ENCODE peak calls at places on chromosomes 1 and 21, in ten cellular contexts. Y is vagina; E is cardiac fibroblast; H is mesendoderm; L is tibial artery; W is GM12865; O is AG04450; P is mucosa of descending colon; X is HepG2; Z is CD4-positive, CD25-positive, alpha-beta regulatory T cell. K is an unnamed sample.

GRCh38 chr1:173798078-173798477 is 26.4 kb upstream of the DARS2 start:
- DNase-seq in P (no peak), E (no peak), O (no peak), Y (no peak), X (no peak), L (no peak), W (no peak), Z (no peak), H (no peak), K (no peak)

GRCh38 chr1:229972600-229973296 is 94.3 kb upstream of the GALNT2 start:
- DNase-seq in P (peak; percentile 24), X (peak; percentile 9), W (peak; percentile 37), E (no peak), H (peak; percentile 61), Y (no peak), O (no peak), Z (no peak), L (no peak), K (no peak)

GRCh38 chr1:198696211-198696610 is 57.4 kb downstream of the PTPRC start:
- DNase-seq in Z (no peak), H (no peak), Y (no peak), W (no peak), P (no peak), L (no peak), E (no peak), X (no peak), O (no peak), K (no peak)

GRCh38 chr1:233113009-233113712 is 162.8 kb downstream of the NTPCR start:
- DNase-seq in L (peak; percentile 84), E (peak; percentile 99), Z (no peak), X (peak; percentile 48), H (peak; percentile 99), Y (peak; percentile 98), O (peak; percentile 98), W (peak; percentile 40), P (peak; percentile 50), K (peak; percentile 100)

GRCh38 chr1:33010946-33011731 is 25.5 kb downstream of the AK2 start:
- DNase-seq in H (no peak), Y (no peak), Z (no peak), O (no peak), E (peak; percentile 82), X (no peak), P (peak; percentile 49), L (peak; percentile 70), W (no peak), K (no peak)

GRCh38 chr1:121517586-121518230 is 332.9 kb downstream of the SRGAP2C start:
- DNase-seq in Z (no peak), L (no peak), X (no peak), H (no peak), E (no peak), O (no peak), Y (no peak), W (no peak), P (no peak), K (no peak)

GRCh38 chr1:18319099-18319498 is 161.6 kb upstream of the KLHDC7A start:
- DNase-seq in X (no peak), H (no peak), L (no peak), P (no peak), Z (no peak), O (no peak), W (no peak), E (no peak), Y (no peak), K (no peak)

GRCh38 chr21:26888256-26888655 is 43.0 kb upstream of the ADAMTS1 start:
- DNase-seq in X (no peak), L (no peak), Y (no peak), W (no peak), P (no peak), E (no peak), O (no peak), H (no peak), Z (no peak), K (no peak)

GRCh38 chr1:23434260-23434775 is 9.8 kb upstream of the TCEA3 start:
- DNase-seq in W (no peak), Y (no peak), E (no peak), Z (no peak), X (no peak), P (no peak), L (no peak), O (no peak), H (no peak), K (no peak)
- H3K4me3 ChIP-seq in W (no peak overlapping the region), Y (no peak overlapping the region), E (no peak overlapping the region), Z (no peak overlapping the region), X (no peak overlapping the region), P (no peak overlapping the region), L (no peak overlapping the region), O (no peak overlapping the region), H (no peak overlapping the region), K (no peak overlapping the region)

GRCh38 chr1:110100335-110100734 is 11.9 kb upstream of the UBL4B start:
- DNase-seq in X (no peak), O (no peak), H (no peak), Z (no peak), E (no peak), L (no peak), Y (no peak), P (no peak), W (no peak), K (no peak)

GRCh38 chr1:110098222-110099026 is 13.8 kb upstream of the UBL4B start:
- DNase-seq in P (no peak), Y (no peak), X (no peak), O (no peak), W (no peak), H (no peak), E (no peak), Z (no peak), L (no peak), K (no peak)

GRCh38 chr1:110102081-110102480 is 10.2 kb upstream of the UBL4B start:
- DNase-seq in H (no peak), E (peak; percentile 31), Z (no peak), P (no peak), Y (no peak), X (no peak), W (peak; percentile 60), O (no peak), L (no peak), K (no peak)

GRCh38 chr1:110094931-110095654 is 17.1 kb upstream of the UBL4B start:
- DNase-seq in E (no peak), W (no peak), O (no peak), P (no peak), Z (no peak), H (peak; percentile 37), Y (no peak), L (no peak), X (no peak), K (no peak)

DNA sequence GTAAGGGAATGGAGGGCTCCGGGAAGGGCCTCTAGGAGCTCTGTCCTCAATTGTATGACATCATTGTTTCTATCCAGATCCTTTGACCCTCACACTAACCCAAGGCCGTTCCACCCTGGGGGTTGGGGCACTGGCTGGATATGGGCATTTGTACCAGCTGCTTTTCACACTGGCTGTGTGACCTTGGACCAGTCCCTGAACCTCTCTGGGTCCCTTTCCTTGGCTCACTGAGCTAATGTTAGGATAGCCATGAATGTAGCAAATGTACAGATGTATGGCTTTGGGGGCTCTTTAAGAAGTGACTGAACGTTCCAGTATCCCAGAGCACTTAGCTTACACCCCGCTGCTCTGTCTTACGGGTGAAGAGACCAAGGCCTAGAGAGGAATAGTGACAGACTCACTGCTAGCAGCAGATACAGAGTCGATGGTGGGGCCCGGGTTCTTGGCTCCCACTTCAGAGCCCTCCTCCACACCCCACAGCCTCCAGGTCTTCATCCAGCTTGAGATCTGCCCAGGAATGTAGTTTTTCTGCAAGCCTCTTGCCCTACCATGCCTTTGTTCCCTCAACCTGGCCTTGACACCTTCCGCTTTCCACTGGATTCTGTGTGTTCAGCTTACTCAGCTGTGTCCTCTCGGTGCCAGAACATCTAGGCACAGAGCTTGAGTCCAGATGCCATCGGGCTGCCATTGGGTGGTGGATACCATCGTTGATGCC is 14.6 kb upstream of the UBL4B start:
- DNase-seq in P (no peak), X (peak; percentile 35), Z (no peak), Y (no peak), E (no peak), H (no peak), O (no peak), L (no peak), W (no peak), K (no peak)
- H3K4me3 ChIP-seq in P (no peak overlapping the region), X (no peak overlapping the region), Z (no peak overlapping the region), Y (no peak overlapping the region), E (no peak overlapping the region), H (no peak overlapping the region), O (no peak overlapping the region), L (no peak overlapping the region), W (no peak overlapping the region), K (no peak overlapping the region)

GRCh38 chr1:116878804-116879477 is 30.8 kb upstream of the PTGFRN start:
- DNase-seq in O (no peak), H (peak; percentile 82), X (no peak), P (no peak), Y (no peak), W (peak; percentile 84), E (peak; percentile 62), Z (no peak), L (peak; percentile 66), K (no peak)

GRCh38 chr1:116881879-116882520 is 27.7 kb upstream of the PTGFRN start:
- DNase-seq in Z (no peak), O (peak; percentile 18), P (peak; percentile 45), W (peak; percentile 75), L (peak; percentile 70), E (peak; percentile 98), Y (peak; percentile 96), H (peak; percentile 85), X (peak; percentile 8), K (peak; percentile 60)

GRCh38 chr1:116880952-116881351 is 28.8 kb upstream of the PTGFRN start:
- DNase-seq in E (no peak), L (no peak), W (no peak), Y (no peak), P (no peak), Z (no peak), H (no peak), O (no peak), X (no peak), K (no peak)

GRCh38 chr1:116877369-116877768 is 32.3 kb upstream of the PTGFRN start:
- DNase-seq in H (no peak), Y (no peak), W (peak; percentile 15), Z (no peak), E (peak; percentile 25), L (no peak), P (no peak), O (no peak), X (no peak), K (no peak)

DNA sequence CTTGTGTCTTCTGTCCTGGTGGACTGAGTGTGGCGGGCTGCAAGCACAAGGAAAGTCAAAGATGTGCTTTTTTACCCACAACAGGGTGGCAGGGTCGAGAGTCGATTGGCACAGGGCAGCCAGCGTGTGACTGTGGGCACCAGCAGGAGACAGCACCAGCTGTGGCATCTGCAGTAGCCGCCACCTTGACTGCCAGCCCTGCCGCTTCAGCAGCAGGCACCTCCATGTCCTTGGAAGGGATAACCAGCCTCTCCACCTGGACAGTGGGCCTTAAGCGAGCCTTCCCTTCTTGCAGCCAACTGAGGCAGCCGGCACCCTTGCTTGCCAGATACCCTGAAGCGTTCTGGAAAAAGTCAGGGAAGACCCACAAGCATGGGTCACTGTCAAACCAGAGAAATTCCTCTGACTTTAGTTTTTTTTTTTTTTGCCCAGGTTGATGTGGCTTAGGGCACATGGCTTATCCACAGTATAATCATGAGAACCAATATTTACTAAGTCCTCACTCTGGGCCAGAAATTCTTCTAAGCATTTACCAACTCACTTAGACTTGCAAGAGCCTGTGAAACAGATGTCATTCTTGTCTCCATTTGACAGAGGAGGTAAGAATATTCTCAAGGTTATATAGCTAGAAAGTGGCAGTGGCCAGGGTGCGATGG is 30.1 kb upstream of the PTGFRN start:
- DNase-seq in L (no peak), P (no peak), Y (no peak), H (no peak), X (no peak), E (no peak), Z (no peak), W (no peak), O (no peak), K (no peak)
- H3K4me3 ChIP-seq in L (no peak overlapping the region), P (no peak overlapping the region), Y (no peak overlapping the region), H (no peak overlapping the region), X (no peak overlapping the region), E (no peak overlapping the region), Z (no peak overlapping the region), W (peak overlapping the region; percentile 68), O (no peak overlapping the region), K (no peak overlapping the region)

DNA sequence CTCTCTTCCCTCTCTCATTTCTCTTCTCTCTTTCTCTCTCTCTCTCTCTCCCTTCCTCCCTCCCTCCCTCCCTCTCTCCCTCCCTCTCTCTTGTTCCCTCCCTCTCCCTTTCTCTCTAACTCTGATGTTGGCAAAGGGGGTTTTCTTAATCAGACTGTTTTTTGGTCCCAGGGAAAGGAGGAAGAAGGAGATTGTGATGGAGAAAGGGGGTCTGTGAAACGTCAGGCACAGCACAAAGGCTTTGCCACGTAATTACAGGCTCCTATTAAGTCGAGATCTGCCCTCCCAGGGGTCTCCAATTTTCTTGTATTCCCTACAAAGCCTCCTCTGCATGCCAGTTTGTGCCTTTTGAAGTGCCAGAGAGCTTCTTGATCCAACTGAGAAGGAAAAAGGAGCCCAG is 920 bp upstream of the PRRX1 start:
- DNase-seq in L (no peak), H (peak; percentile 26), X (no peak), Y (no peak), W (no peak), E (peak; percentile 67), P (no peak), Z (no peak), O (no peak), K (no peak)
- H3K4me3 ChIP-seq in L (peak overlapping the region; percentile 79), H (no peak overlapping the region), X (no peak overlapping the region), Y (peak overlapping the region; percentile 75), W (no peak overlapping the region), E (peak overlapping the region; percentile 85), P (no peak overlapping the region), Z (no peak overlapping the region), O (peak overlapping the region; percentile 94), K (peak overlapping the region; percentile 95)